ENCODE peak calls at places on chromosomes 2 and 18, in four cellular contexts. E is AG09309, G is chondrocyte, D is NCI-H226. V is an unnamed sample.

GRCh38 chr2:239456940-239457339 is 56.1 kb upstream of the HDAC4 start:
- DNase-seq in G (no peak), E (no peak), D (no peak), V (peak)

GRCh38 chr2:194483041-194483440 is 1174.0 kb upstream of the SLC39A10 start:
- DNase-seq in G (no peak), E (no peak), D (no peak), V (no peak)

GRCh38 chr2:95372845-95373244 is 29.7 kb upstream of the FAHD2A start:
- DNase-seq in D (no peak), E (no peak), G (peak), V (no peak)

GRCh38 chr18:74013955-74014354 is 133.7 kb downstream of the FBXO15 start:
- DNase-seq in E (peak), G (no peak), D (peak), V (no peak)

GRCh38 chr2:55962910-55963309 is 39.3 kb upstream of the EFEMP1 start:
- DNase-seq in E (no peak), D (no peak), G (no peak), V (no peak)

GRCh38 chr2:1622521-1623200 is 121.7 kb downstream of the PXDN start:
- DNase-seq in E (no peak), G (peak), D (no peak), V (no peak)

GRCh38 chr2:22359020-22359672 is 1025.8 kb upstream of the KLHL29 start:
- DNase-seq in D (no peak), E (no peak), G (no peak), V (no peak)

GRCh38 chr18:41324020-41324791 is 630.8 kb upstream of the PIK3C3 start:
- DNase-seq in G (no peak), D (peak), E (no peak), V (no peak)

GRCh38 chr2:101818531-101819451 is 121.3 kb downstream of the MAP4K4 start:
- DNase-seq in D (no peak), G (no peak), E (no peak), V (no peak)

GRCh38 chr2:209499071-209499470 is 75.2 kb downstream of the MAP2 start:
- DNase-seq in G (no peak), E (no peak), D (peak), V (no peak)

V was measured in GM13976.